ENCODE peak calls at places on chromosomes 7 and 10, in five cellular contexts. P is suprapubic skin, G is fibroblast of pulmonary artery, A is dorsolateral prefrontal cortex, C is WTC11. T is an unnamed sample.

GRCh38 chr7:786472-787255 is 45.6 kb upstream of the SUN1 start:
- DNase-seq in P (no peak), G (peak; percentile 62), A (peak; percentile 57), C (peak; percentile 87), T (peak; percentile 42)

GRCh38 chr10:100506596-100507356 is 12.9 kb downstream of the SEC31B start:
- DNase-seq in P (no peak), G (no peak), A (no peak), C (no peak), T (peak; percentile 85)

GRCh38 chr10:127906548-127907377 is at the start of gene PTPRE:
- DNase-seq in P (no peak), G (peak; percentile 69), A (peak; percentile 57), C (peak; percentile 76), T (peak; percentile 33)

GRCh38 chr7:40717242-40717641 is 582.4 kb downstream of the SUGCT start:
- DNase-seq in P (peak; percentile 84), G (peak; percentile 92), A (no peak), C (peak; percentile 75), T (peak; percentile 90)

GRCh38 chr7:116671681-116672595 is at the start of gene MET:
- DNase-seq in P (peak; percentile 81), G (peak; percentile 73), A (peak; percentile 63), C (peak; percentile 80), T (peak; percentile 86)

GRCh38 chr7:142956951-142957623 is 5.1 kb downstream of the KEL start:
- DNase-seq in P (no peak), G (peak; percentile 30), A (no peak), C (no peak), T (peak; percentile 81)

GRCh38 chr7:75711634-75712494 is 26.9 kb downstream of the HIP1 start:
- DNase-seq in P (no peak), G (peak; percentile 52), A (no peak), C (no peak), T (no peak)

GRCh38 chr10:17387861-17388503 is 66.4 kb downstream of the ST8SIA6 start:
- DNase-seq in P (no peak), G (no peak), A (no peak), C (no peak), T (peak; percentile 74)

GRCh38 chr7:100211342-100211780 is 8.4 kb upstream of the PVRIG start:
- DNase-seq in P (no peak), G (no peak), A (no peak), C (no peak), T (no peak)

GRCh38 chr7:114818501-114818900 is 103.4 kb upstream of the MDFIC start:
- DNase-seq in P (no peak), G (peak; percentile 52), A (no peak), C (no peak), T (peak; percentile 93)

GRCh38 chr10:113175756-113176651 is 226.0 kb downstream of the TCF7L2 start:
- DNase-seq in P (no peak), G (peak; percentile 18), A (no peak), C (no peak), T (no peak)

GRCh38 chr10:5666324-5667220 is at the start of gene ASB13:
- DNase-seq in P (no peak), G (peak; percentile 43), A (peak; percentile 69), C (peak; percentile 75), T (peak; percentile 13)

GRCh38 chr10:29089094-29089493 is 199.8 kb upstream of the LYZL1 start:
- DNase-seq in P (no peak), G (no peak), A (no peak), C (no peak), T (no peak)

GRCh38 chr10:101131962-101132635 is 999 bp downstream of the TLX1 start:
- DNase-seq in P (no peak), G (no peak), A (no peak), C (no peak), T (no peak)

GRCh38 chr10:132676193-132676891 is 109.6 kb downstream of the NKX6-2 start:
- DNase-seq in P (peak; percentile 61), G (no peak), A (peak; percentile 13), C (peak; percentile 8), T (no peak)

GRCh38 chr10:44468525-44468924 is 83.6 kb upstream of the CXCL12 start:
- DNase-seq in P (no peak), G (no peak), A (no peak), C (no peak), T (no peak)

GRCh38 chr10:73908853-73909611 is 1.9 kb upstream of the PLAU start:
- DNase-seq in P (no peak), G (peak; percentile 95), A (no peak), C (no peak), T (peak; percentile 99)

GRCh38 chr10:62560207-62560819 is 186.1 kb downstream of the ZNF365 start:
- DNase-seq in P (no peak), G (peak; percentile 78), A (no peak), C (no peak), T (peak; percentile 5)

GRCh38 chr7:8923164-8923806 is 489.9 kb downstream of the NXPH1 start:
- DNase-seq in P (no peak), G (no peak), A (no peak), C (no peak), T (no peak)

GRCh38 chr7:155219947-155220769 is 77.5 kb upstream of the INSIG1 start:
- DNase-seq in P (peak; percentile 66), G (no peak), A (no peak), C (no peak), T (no peak)

GRCh38 chr7:54615545-54615944 is 73.4 kb downstream of the VSTM2A start:
- DNase-seq in P (no peak), G (peak; percentile 10), A (no peak), C (no peak), T (peak; percentile 93)

GRCh38 chr7:114835861-114836260 is 86.0 kb upstream of the MDFIC start:
- DNase-seq in P (no peak), G (no peak), A (no peak), C (no peak), T (no peak)

GRCh38 chr10:88058750-88059149 is 195.3 kb downstream of the PTEN start:
- DNase-seq in P (no peak), G (no peak), A (no peak), C (no peak), T (no peak)
- TF ChIP-seq CTCF in P (no peak), G (no peak), A (no peak), C (no peak), T (no peak)

DNA sequence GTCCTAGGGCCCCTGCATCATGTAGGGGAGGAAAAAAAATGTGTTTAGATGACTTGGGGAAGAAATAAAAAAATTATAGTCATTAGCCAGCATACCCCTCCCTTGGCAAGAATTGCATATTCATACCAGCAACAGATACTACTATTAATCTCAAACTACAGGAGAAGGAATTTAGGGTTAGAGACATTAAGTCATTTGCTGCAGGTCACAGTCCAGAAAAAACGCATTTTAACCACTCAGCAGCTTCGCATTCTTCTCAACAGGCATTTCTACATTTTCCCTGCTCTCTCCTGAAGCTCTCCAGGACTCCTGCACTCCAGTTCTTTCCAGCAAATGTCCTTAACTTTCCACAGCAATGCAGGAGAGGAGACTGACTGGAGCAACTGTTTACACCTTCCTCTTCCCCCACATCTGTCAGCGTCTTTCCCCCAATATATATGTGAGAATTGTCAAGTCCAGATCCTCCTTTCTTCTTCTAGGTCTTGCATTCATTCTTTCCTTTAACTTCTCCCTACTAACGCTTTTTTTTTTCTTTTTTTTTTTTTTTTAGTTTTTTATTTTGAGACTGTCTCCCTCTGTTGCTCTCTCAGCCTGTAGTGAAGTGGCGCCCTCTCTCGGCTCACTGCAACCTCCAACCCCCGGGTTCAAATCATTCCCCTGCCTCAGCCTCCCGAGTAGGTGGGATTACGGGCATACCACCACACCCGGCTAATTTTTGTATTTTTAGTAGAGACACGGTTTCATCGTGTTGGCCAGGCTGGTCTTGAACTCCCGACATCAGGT is 35.6 kb downstream of the PRPS1L1 start:
- DNase-seq in P (no peak), G (no peak), A (no peak), C (peak; percentile 71), T (no peak)
- TF ChIP-seq CTCF in P (no peak), G (peak; percentile 19), A (no peak), C (peak; percentile 33), T (peak; percentile 24)

GRCh38 chr10:86684305-86684704 is 16.0 kb downstream of the LDB3 start:
- DNase-seq in P (no peak), G (peak; percentile 23), A (peak; percentile 55), C (peak; percentile 59), T (no peak)
- TF ChIP-seq CTCF in P (no peak), G (peak; percentile 35), A (peak; percentile 42), C (no peak), T (no peak)

GRCh38 chr7:111855842-111856227 is 293.5 kb upstream of the IMMP2L start:
- DNase-seq in P (no peak), G (peak; percentile 65), A (no peak), C (no peak), T (peak; percentile 36)
- TF ChIP-seq CTCF in P (no peak), G (peak; percentile 55), A (no peak), C (no peak), T (no peak)

GRCh38 chr10:124461642-124462347 is at the start of gene LHPP:
- DNase-seq in P (peak; percentile 91), G (peak; percentile 73), A (peak; percentile 78), C (peak; percentile 81), T (peak; percentile 61)
- TF ChIP-seq CTCF in P (peak; percentile 25), G (no peak), A (peak; percentile 62), C (peak; percentile 24), T (peak; percentile 18)

GRCh38 chr10:22005763-22006162 is 2.2 kb upstream of the DNAJC1 start:
- DNase-seq in P (no peak), G (no peak), A (no peak), C (no peak), T (no peak)

GRCh38 chr10:22002531-22003110 is 909 bp downstream of the DNAJC1 start:
- DNase-seq in P (no peak), G (peak; percentile 75), A (no peak), C (no peak), T (peak; percentile 51)

GRCh38 chr10:22006379-22006884 is 2.9 kb upstream of the DNAJC1 start:
- DNase-seq in P (no peak), G (no peak), A (no peak), C (no peak), T (no peak)

GRCh38 chr10:22003964-22004281 is 393 bp upstream of the DNAJC1 start:
- DNase-seq in P (no peak), G (no peak), A (no peak), C (no peak), T (no peak)

DNA sequence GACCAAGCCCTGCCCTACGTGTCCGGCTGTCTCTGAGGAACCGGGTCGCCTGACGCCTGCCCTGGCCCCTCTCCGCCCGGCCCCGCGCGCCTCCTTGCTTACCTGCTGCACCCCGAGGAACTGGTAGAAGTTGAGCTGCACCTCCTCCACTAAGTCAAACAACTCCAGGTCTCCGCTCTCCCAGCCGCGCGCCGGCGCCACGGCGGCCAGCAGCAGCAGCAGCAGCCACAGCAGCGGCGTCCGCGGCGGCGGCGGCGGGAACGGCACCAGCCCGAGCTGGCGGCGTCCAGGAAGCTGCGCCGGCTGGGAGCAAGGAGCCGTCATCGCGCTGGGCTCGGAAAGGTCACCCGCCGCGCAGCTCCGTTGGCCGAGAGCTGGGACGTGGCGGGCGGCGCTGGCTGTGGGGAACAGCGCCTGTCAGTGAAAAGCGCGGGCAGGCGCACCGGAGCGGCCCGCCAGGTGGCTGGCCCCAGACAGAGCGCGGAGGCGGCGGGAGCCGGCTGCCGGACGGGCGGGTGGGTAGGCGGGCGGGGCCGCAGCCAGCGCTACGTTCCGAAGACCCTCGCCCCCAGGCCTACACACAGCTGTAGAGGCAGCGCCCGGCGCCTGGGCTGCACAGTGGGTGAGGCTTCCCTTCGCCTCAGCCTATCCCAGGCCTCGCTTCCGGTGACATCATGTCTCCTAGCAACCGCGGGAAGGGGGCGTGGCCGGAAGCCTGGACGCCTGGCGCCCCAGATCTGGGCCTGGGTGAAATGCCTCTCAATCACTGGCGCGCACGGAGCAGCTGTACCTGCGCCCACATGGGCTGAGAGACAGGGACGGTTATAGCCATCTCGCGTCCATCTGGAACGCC is at the start of gene DNAJC1:
- DNase-seq in P (peak; percentile 99), G (peak; percentile 94), A (peak; percentile 98), C (peak; percentile 100), T (peak; percentile 82)
- TF ChIP-seq CTCF in P (no peak), G (no peak), A (no peak), C (no peak), T (no peak)

T was measured in bronchial epithelial cell.